ENCODE peak calls at places on chromosomes 13 and 19, in five cellular contexts. H is SK-N-SH, C is HCT116, F is PC-3, G is hepatocyte. K is an unnamed sample.

GRCh38 chr13:63614874-63615612 is 2199.4 kb upstream of the PCDH20 start:
- DNase-seq in C (no peak), H (no peak), G (no peak), F (no peak), K (no peak)

GRCh38 chr19:45103200-45103624 is 10.2 kb downstream of the PPP1R37 start:
- DNase-seq in H (no peak), G (no peak), C (no peak), F (no peak), K (no peak)

GRCh38 chr13:105037064-105037463 is 1498.4 kb downstream of the EFNB2 start:
- DNase-seq in C (no peak), H (no peak), G (no peak), F (peak; percentile 23), K (no peak)

GRCh38 chr19:56132316-56132822 is 8.7 kb upstream of the ZNF444 start:
- DNase-seq in C (no peak), G (peak; percentile 42), F (no peak), H (no peak), K (peak; percentile 91)

GRCh38 chr13:67299731-67300130 is 69.6 kb upstream of the PCDH9 start:
- DNase-seq in C (no peak), H (no peak), F (peak; percentile 6), G (no peak), K (no peak)

GRCh38 chr13:48749699-48750473 is 96.2 kb downstream of the CYSLTR2 start:
- DNase-seq in G (peak; percentile 92), F (peak; percentile 98), H (peak; percentile 35), C (peak; percentile 96), K (peak; percentile 62)

GRCh38 chr13:30257433-30258099 is 49.8 kb downstream of the KATNAL1 start:
- DNase-seq in C (no peak), F (no peak), G (peak; percentile 6), H (peak; percentile 59), K (peak; percentile 82)

GRCh38 chr13:113545931-113546516 is 38.5 kb upstream of the TFDP1 start:
- DNase-seq in F (no peak), H (peak; percentile 45), G (no peak), C (no peak), K (no peak)

GRCh38 chr13:73985789-73986188 is 148.4 kb downstream of the KLF12 start:
- DNase-seq in H (no peak), G (no peak), F (no peak), C (no peak), K (no peak)

GRCh38 chr19:47781590-47782318 is 3.3 kb downstream of the SELENOW start:
- DNase-seq in C (no peak), F (no peak), H (no peak), G (no peak), K (no peak)

GRCh38 chr19:52291781-52292180 is 5.2 kb upstream of the ZNF480 start:
- DNase-seq in H (no peak), F (no peak), C (no peak), G (no peak), K (no peak)

GRCh38 chr19:3515891-3516422 is 9.8 kb downstream of the FZR1 start:
- DNase-seq in F (no peak), G (no peak), H (no peak), C (no peak), K (no peak)

GRCh38 chr13:23205807-23206206 is 25.0 kb downstream of the SGCG start:
- DNase-seq in F (no peak), H (no peak), G (no peak), C (no peak), K (no peak)

GRCh38 chr13:37338721-37339120 is 233.3 kb upstream of the CSNK1A1L start:
- DNase-seq in F (no peak), C (no peak), G (no peak), H (no peak), K (no peak)

GRCh38 chr13:112832811-112833210 is 136.2 kb upstream of the MCF2L start:
- DNase-seq in H (no peak), F (no peak), G (no peak), C (no peak), K (no peak)

GRCh38 chr13:70249332-70250064 is 141.2 kb upstream of the KLHL1 start:
- DNase-seq in H (no peak), C (peak; percentile 28), G (peak; percentile 57), F (peak; percentile 78), K (peak; percentile 29)

GRCh38 chr13:39783051-39783450 is 127.6 kb downstream of the COG6 start:
- DNase-seq in C (no peak), G (no peak), H (no peak), F (peak; percentile 43), K (no peak)

GRCh38 chr13:75372517-75372916 is 109.5 kb downstream of the TBC1D4 start:
- DNase-seq in G (peak; percentile 62), F (peak; percentile 64), C (no peak), H (peak; percentile 42), K (peak; percentile 46)

GRCh38 chr19:447816-448546 is 12.9 kb downstream of the SHC2 start:
- DNase-seq in C (no peak), G (peak; percentile 65), F (no peak), H (peak; percentile 89), K (no peak)

GRCh38 chr13:20371825-20372224 is 139.7 kb upstream of the GJB6 start:
- DNase-seq in G (no peak), C (no peak), F (no peak), H (no peak), K (no peak)

GRCh38 chr19:1102407-1103106 is 1.2 kb upstream of the GPX4 start:
- DNase-seq in C (peak; percentile 95), F (peak; percentile 96), H (no peak), G (peak; percentile 89), K (no peak)

GRCh38 chr13:73025212-73026012 is 33.4 kb upstream of the KLF5 start:
- DNase-seq in H (no peak), C (no peak), G (peak; percentile 14), F (no peak), K (no peak)

GRCh38 chr13:80151016-80151415 is 189.9 kb downstream of the SPRY2 start:
- DNase-seq in H (no peak), C (no peak), F (no peak), G (no peak), K (no peak)

GRCh38 chr13:41001695-41002094 is 17.4 kb downstream of the ELF1 start:
- DNase-seq in C (no peak), G (no peak), H (no peak), F (no peak), K (no peak)

GRCh38 chr19:15125232-15126067 is 18.2 kb downstream of the SYDE1 start:
- DNase-seq in C (peak; percentile 97), F (peak; percentile 98), H (peak; percentile 99), G (peak; percentile 99), K (peak; percentile 98)

GRCh38 chr13:66077286-66077685 is 1152.8 kb downstream of the PCDH9 start:
- DNase-seq in F (peak; percentile 38), G (no peak), C (no peak), H (no peak), K (no peak)

GRCh38 chr13:21395953-21396352 is 63.1 kb downstream of the ZDHHC20 start:
- DNase-seq in G (no peak), C (no peak), F (no peak), H (no peak), K (no peak)

GRCh38 chr19:37977391-37977790 is 70.4 kb downstream of the SIPA1L3 start:
- DNase-seq in F (no peak), C (no peak), G (no peak), H (no peak), K (no peak)

GRCh38 chr19:37980419-37980975 is 73.5 kb downstream of the SIPA1L3 start:
- DNase-seq in F (no peak), G (no peak), C (no peak), H (no peak), K (no peak)

GRCh38 chr19:37975596-37976515 is 68.8 kb downstream of the SIPA1L3 start:
- DNase-seq in G (no peak), C (no peak), H (no peak), F (no peak), K (no peak)

GRCh38 chr19:37979547-37980082 is 72.6 kb downstream of the SIPA1L3 start:
- DNase-seq in C (no peak), G (peak; percentile 36), F (no peak), H (peak; percentile 28), K (no peak)

GRCh38 chr19:37977992-37978391 is 71.0 kb downstream of the SIPA1L3 start:
- DNase-seq in H (no peak), G (no peak), C (no peak), F (no peak), K (peak; percentile 73)
- H2AFZ ChIP-seq in H (no peak overlapping the region), G (no peak overlapping the region), C (no peak overlapping the region), F (no peak overlapping the region), K (no peak overlapping the region)

DNA sequence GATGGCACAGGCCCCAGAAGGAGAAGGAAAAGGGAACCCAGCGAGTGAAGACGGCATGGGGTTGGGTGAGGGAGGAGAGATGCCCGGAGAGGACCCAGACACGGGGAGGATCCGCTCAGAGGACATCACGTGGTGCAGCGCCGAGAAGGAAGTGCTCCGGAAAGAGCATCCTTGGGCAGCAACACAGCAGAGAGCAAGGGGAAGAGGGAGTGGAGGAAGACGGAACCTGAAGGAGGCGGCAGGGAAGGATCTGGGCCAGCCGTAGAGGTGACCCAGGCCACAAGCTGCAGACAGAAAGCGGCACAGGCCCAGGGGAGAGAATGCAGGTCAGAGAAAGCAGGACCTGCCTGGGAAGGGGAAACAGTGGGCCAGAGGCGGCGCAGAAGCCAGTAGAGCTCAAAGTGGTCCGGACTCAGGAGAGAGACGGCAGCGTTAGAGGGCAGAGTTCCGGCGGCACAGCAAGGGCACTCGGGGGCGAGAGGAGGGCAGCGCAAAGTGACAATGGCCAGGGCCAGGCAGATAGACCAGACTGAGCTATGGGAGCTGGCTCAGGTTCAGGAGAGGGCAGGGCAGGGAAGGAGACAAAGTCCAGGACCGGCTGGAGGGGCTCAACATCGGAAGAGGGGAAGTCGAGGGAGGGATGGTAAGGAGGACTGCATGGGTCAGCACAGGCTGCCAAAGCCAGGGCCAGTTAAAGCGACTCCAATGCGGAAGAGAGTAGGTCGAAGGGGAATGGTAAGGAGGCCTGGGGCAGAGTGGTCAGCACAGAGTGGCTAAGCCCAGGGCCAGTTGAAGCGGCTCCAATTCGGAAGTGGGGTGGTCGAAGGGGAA is 990 bp downstream of the PPP1R12C start:
- DNase-seq in C (no peak), G (peak; percentile 81), F (peak; percentile 56), H (peak; percentile 86), K (peak; percentile 50)
- TF ChIP-seq EZH2phosphoT487 in C (no peak), G (no peak), F (no peak), H (no peak), K (no peak)

GRCh38 chr13:110017379-110017778 is 231.0 kb upstream of the IRS2 start:
- DNase-seq in C (peak; percentile 74), F (peak; percentile 88), H (no peak), G (peak; percentile 81), K (no peak)
- H2AFZ ChIP-seq in C (peak overlapping the region; percentile 33), F (peak overlapping the region; percentile 10), H (peak overlapping the region; percentile 71), G (peak overlapping the region; percentile 23), K (no peak overlapping the region)

GRCh38 chr19:16383584-16384161 is 59.0 kb downstream of the KLF2 start:
- DNase-seq in H (no peak), G (no peak), C (no peak), F (no peak), K (no peak)

GRCh38 chr19:16384688-16385087 is 60.1 kb downstream of the KLF2 start:
- DNase-seq in H (no peak), G (no peak), C (no peak), F (no peak), K (no peak)

GRCh38 chr19:16380943-16381755 is 56.5 kb downstream of the KLF2 start:
- DNase-seq in F (no peak), C (no peak), H (no peak), G (no peak), K (no peak)

GRCh38 chr19:16381756-16382401 is 57.3 kb downstream of the KLF2 start:
- DNase-seq in H (no peak), C (no peak), G (no peak), F (no peak), K (no peak)

GRCh38 chr19:16382775-16383543 is 58.3 kb downstream of the KLF2 start:
- DNase-seq in C (peak; percentile 56), F (peak; percentile 79), H (peak; percentile 78), G (peak; percentile 87), K (peak; percentile 88)
- TF ChIP-seq EZH2phosphoT487 in C (no peak), F (no peak), H (no peak), G (no peak), K (no peak)

K was measured in neural progenitor cell.